ENCODE peak calls at places on chromosome 3, in five cellular contexts. A is HCT116; Z is CD8-positive, alpha-beta memory T cell; Y is OCI-LY7; F is neural progenitor cell. J is an unnamed sample.
A peak's percentile ranks its signal among the peaks of the same experiment; 100 is the strongest.

GRCh38 chr3:13072239-13073041 is 789 bp downstream of the IQSEC1 start:
- DNase-seq in A (no peak), Z (no peak), Y (peak; percentile 80), F (peak; percentile 16), J (peak; percentile 52)

GRCh38 chr3:186821429-186822367 is 15.4 kb upstream of the RFC4 start:
- DNase-seq in A (peak; percentile 36), Z (no peak), Y (peak; percentile 75), F (peak; percentile 63), J (no peak)

GRCh38 chr3:76585794-76586392 is 454.0 kb upstream of the ROBO2 start:
- DNase-seq in A (no peak), Z (no peak), Y (peak; percentile 10), F (peak; percentile 14), J (no peak)

GRCh38 chr3:11768604-11769003 is 78.1 kb downstream of the TAMM41 start:
- DNase-seq in A (no peak), Z (no peak), Y (no peak), F (no peak), J (no peak)

GRCh38 chr3:138125548-138126221 is 6.5 kb downstream of the A4GNT start:
- DNase-seq in A (no peak), Z (no peak), Y (no peak), F (no peak), J (no peak)

GRCh38 chr3:119950666-119951325 is 143.5 kb downstream of the GSK3B start:
- DNase-seq in A (no peak), Z (no peak), Y (no peak), F (no peak), J (no peak)

GRCh38 chr3:11570789-11571495 is 72.8 kb downstream of the VGLL4 start:
- DNase-seq in A (no peak), Z (no peak), Y (no peak), F (no peak), J (no peak)

GRCh38 chr3:45623846-45624245 is 29.3 kb downstream of the LIMD1 start:
- DNase-seq in A (no peak), Z (no peak), Y (no peak), F (no peak), J (no peak)

GRCh38 chr3:58585994-58586393 is 8.8 kb upstream of the FAM107A start:
- DNase-seq in A (no peak), Z (no peak), Y (no peak), F (peak; percentile 52), J (no peak)

GRCh38 chr3:53493997-53494791 is at the start of gene CACNA1D:
- DNase-seq in A (peak; percentile 23), Z (no peak), Y (no peak), F (peak; percentile 74), J (peak; percentile 72)

GRCh38 chr3:161274691-161275298 is 53.7 kb downstream of the NMD3 start:
- DNase-seq in A (peak; percentile 54), Z (peak; percentile 2), Y (peak; percentile 66), F (peak; percentile 46), J (no peak)

GRCh38 chr3:134685881-134686802 is 35.3 kb upstream of the KY start:
- DNase-seq in A (no peak), Z (no peak), Y (no peak), F (no peak), J (no peak)

GRCh38 chr3:38117163-38117716 is 19.7 kb downstream of the ACAA1 start:
- DNase-seq in A (no peak), Z (no peak), Y (no peak), F (no peak), J (no peak)

GRCh38 chr3:153744884-153745283 is 376.3 kb upstream of the ARHGEF26 start:
- DNase-seq in A (no peak), Z (no peak), Y (no peak), F (no peak), J (no peak)

GRCh38 chr3:144200004-144200403 is 228.4 kb downstream of the DIPK2A start:
- DNase-seq in A (no peak), Z (no peak), Y (no peak), F (no peak), J (no peak)

GRCh38 chr3:188212308-188212969 is 58.5 kb downstream of the LPP start:
- DNase-seq in A (no peak), Z (no peak), Y (no peak), F (no peak), J (no peak)

GRCh38 chr3:132726341-132726823 is 4.2 kb upstream of the NPHP3 start:
- DNase-seq in A (no peak), Z (no peak), Y (peak; percentile 63), F (peak; percentile 38), J (no peak)

GRCh38 chr3:156619376-156619775 is 55.0 kb upstream of the TIPARP start:
- DNase-seq in A (no peak), Z (no peak), Y (no peak), F (no peak), J (no peak)

GRCh38 chr3:108462899-108463298 is 47.5 kb downstream of the MYH15 start:
- DNase-seq in A (no peak), Z (no peak), Y (no peak), F (no peak), J (no peak)

GRCh38 chr3:117399311-117400068 is 689.9 kb downstream of the TUSC7 start:
- DNase-seq in A (no peak), Z (no peak), Y (no peak), F (peak; percentile 62), J (peak; percentile 11)

GRCh38 chr3:144770813-144771400 is 799.3 kb downstream of the DIPK2A start:
- DNase-seq in A (peak; percentile 24), Z (no peak), Y (no peak), F (peak; percentile 41), J (no peak)

GRCh38 chr3:13569201-13569600 is 20.3 kb downstream of the FBLN2 start:
- DNase-seq in A (no peak), Z (no peak), Y (no peak), F (no peak), J (no peak)

GRCh38 chr3:70516081-70516480 is 203.6 kb upstream of the MDFIC2 start:
- DNase-seq in A (no peak), Z (no peak), Y (no peak), F (no peak), J (no peak)

GRCh38 chr3:11331101-11331500 is 58.9 kb downstream of the ATG7 start:
- DNase-seq in A (no peak), Z (no peak), Y (no peak), F (no peak), J (no peak)

GRCh38 chr3:9020396-9020795 is 57.1 kb upstream of the RAD18 start:
- DNase-seq in A (no peak), Z (no peak), Y (no peak), F (no peak), J (no peak)

GRCh38 chr3:9022305-9022985 is 59.2 kb upstream of the RAD18 start:
- DNase-seq in A (no peak), Z (no peak), Y (no peak), F (no peak), J (no peak)

GRCh38 chr3:9023191-9023590 is 59.9 kb upstream of the RAD18 start:
- DNase-seq in A (no peak), Z (no peak), Y (no peak), F (no peak), J (no peak)

GRCh38 chr3:9021610-9022009 is 58.3 kb upstream of the RAD18 start:
- DNase-seq in A (no peak), Z (no peak), Y (no peak), F (peak; percentile 20), J (no peak)

DNA sequence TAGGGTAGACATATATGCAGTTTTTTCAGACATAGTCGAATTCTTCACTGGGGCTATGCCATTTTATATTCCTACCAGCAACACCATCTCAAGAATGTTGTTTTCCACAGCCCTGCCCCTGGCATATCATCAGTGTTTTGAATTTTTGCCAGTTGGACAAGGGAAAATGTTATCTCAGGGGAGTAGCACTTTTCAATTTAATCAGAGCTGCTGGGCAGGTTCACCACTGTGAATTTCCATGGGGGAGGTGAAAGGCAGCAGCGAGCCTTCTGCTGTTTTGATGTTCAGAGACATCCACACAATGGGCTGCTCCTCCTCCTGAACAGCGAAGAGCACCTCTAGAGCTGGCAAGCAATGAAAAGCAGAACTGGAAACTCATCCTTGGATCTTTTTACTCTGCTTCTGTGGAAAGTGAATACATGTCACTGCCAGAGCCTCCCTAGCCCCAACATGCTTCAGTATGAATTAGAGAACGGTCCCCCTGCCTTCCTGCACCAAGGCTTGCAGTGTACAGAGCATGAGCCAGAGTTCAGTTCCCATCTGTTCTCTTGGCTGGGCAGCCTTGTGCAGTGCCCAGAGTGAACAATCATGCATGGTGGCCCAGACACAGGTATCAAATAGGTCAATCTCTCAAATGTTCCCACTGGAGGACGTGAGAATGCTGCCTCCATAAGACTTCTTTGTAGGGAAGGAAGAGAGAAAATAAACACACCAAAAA is 56.1 kb upstream of the RAD18 start:
- DNase-seq in A (no peak), Z (no peak), Y (no peak), F (no peak), J (no peak)
- H3K27ac ChIP-seq in A (no peak overlapping the region), Z (no peak overlapping the region), Y (no peak overlapping the region), F (no peak overlapping the region), J (no peak overlapping the region)

GRCh38 chr3:31968391-31968926 is 12.6 kb downstream of the OSBPL10 start:
- DNase-seq in A (no peak), Z (no peak), Y (no peak), F (no peak), J (no peak)

GRCh38 chr3:31966978-31967592 is 14.0 kb downstream of the OSBPL10 start:
- DNase-seq in A (no peak), Z (no peak), Y (no peak), F (no peak), J (no peak)

GRCh38 chr3:31971607-31972006 is 9.5 kb downstream of the OSBPL10 start:
- DNase-seq in A (no peak), Z (no peak), Y (peak; percentile 51), F (no peak), J (no peak)

GRCh38 chr3:31973081-31973480 is 8.0 kb downstream of the OSBPL10 start:
- DNase-seq in A (no peak), Z (no peak), Y (peak; percentile 63), F (no peak), J (no peak)

GRCh38 chr3:31968927-31969418 is 12.1 kb downstream of the OSBPL10 start:
- DNase-seq in A (peak; percentile 86), Z (no peak), Y (no peak), F (peak; percentile 73), J (no peak)
- H3K27ac ChIP-seq in A (peak overlapping the region; percentile 46), Z (no peak overlapping the region), Y (peak overlapping the region; percentile 88), F (peak overlapping the region; percentile 69), J (no peak overlapping the region)

DNA sequence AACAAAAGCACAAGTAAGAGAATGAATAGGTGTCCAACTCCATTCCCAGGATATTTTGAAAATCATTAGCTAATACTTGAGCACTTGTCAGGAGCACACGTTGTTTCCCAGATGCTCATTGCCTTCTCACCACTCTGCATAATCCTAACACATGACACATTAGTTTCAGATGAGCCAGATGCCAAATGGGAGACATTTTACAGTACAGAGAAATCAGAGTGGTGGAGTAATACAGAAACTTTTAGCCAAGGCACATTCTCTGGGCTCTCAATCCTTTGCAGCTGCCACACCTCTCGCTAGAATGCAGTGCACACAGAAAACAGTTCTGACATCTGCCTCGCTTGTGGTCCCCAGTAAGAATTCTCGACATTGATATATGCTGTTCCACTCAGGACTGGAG is 76.6 kb downstream of the P3H2 start:
- DNase-seq in A (no peak), Z (no peak), Y (no peak), F (no peak), J (no peak)
- H3K27ac ChIP-seq in A (no peak overlapping the region), Z (no peak overlapping the region), Y (no peak overlapping the region), F (no peak overlapping the region), J (no peak overlapping the region)

GRCh38 chr3:179853176-179853575 is 183.6 kb downstream of the PEX5L start:
- DNase-seq in A (no peak), Z (no peak), Y (no peak), F (no peak), J (no peak)

GRCh38 chr3:179852117-179852886 is 184.4 kb downstream of the PEX5L start:
- DNase-seq in A (no peak), Z (no peak), Y (no peak), F (peak; percentile 26), J (no peak)
- H3K27ac ChIP-seq in A (no peak overlapping the region), Z (no peak overlapping the region), Y (no peak overlapping the region), F (no peak overlapping the region), J (no peak overlapping the region)

GRCh38 chr3:4978966-4979400 is 254 bp upstream of the BHLHE40 start:
- DNase-seq in A (peak; percentile 95), Z (peak; percentile 88), Y (peak; percentile 42), F (peak; percentile 55), J (peak; percentile 75)
- H3K27ac ChIP-seq in A (peak overlapping the region; percentile 91), Z (peak overlapping the region; percentile 100), Y (no peak overlapping the region), F (no peak overlapping the region), J (peak overlapping the region; percentile 97)

J was measured in caudate nucleus.